ENCODE peak calls at places on chromosomes 13 and 19, in five cellular contexts. L is HCT116, K is AG04450, P is lower leg skin, W is heart left ventricle. V is an unnamed sample.

GRCh38 chr13:27956576-27957300 is 12.4 kb downstream of the CDX2 start:
- DNase-seq in P (no peak), K (no peak), W (no peak), L (no peak), V (no peak)

GRCh38 chr13:59906413-59907027 is 257.2 kb downstream of the DIAPH3 start:
- DNase-seq in K (peak), W (no peak), P (no peak), L (peak), V (no peak)

GRCh38 chr13:44142911-44143665 is 230.5 kb upstream of the SERP2 start:
- DNase-seq in P (no peak), K (no peak), L (peak), W (no peak), V (no peak)

GRCh38 chr13:31947105-31947504 is 84.5 kb upstream of the FRY start:
- DNase-seq in L (no peak), P (no peak), K (no peak), W (no peak), V (no peak)

GRCh38 chr19:43777163-43777700 is 3.5 kb downstream of the KCNN4 start:
- DNase-seq in K (no peak), L (no peak), W (peak), P (no peak), V (no peak)

GRCh38 chr19:46471116-46471733 is at the start of gene PNMA8A:
- DNase-seq in K (no peak), L (no peak), W (peak), P (no peak), V (peak)

GRCh38 chr19:50333737-50334617 is 4.8 kb upstream of the KCNC3 start:
- DNase-seq in P (no peak), W (peak), L (no peak), K (peak), V (peak)

GRCh38 chr13:44842158-44842557 is 147.1 kb downstream of the NUFIP1 start:
- DNase-seq in W (no peak), L (no peak), K (no peak), P (no peak), V (no peak)

GRCh38 chr19:6556043-6556449 is 25.2 kb downstream of the TNFSF9 start:
- DNase-seq in L (no peak), P (no peak), K (no peak), W (no peak), V (no peak)

GRCh38 chr19:9906475-9907087 is 29.7 kb downstream of the OLFM2 start:
- DNase-seq in L (no peak), P (no peak), W (no peak), K (no peak), V (no peak)

GRCh38 chr13:44396963-44397580 is 23.4 kb downstream of the SERP2 start:
- DNase-seq in K (no peak), L (no peak), P (no peak), W (peak), V (no peak)

GRCh38 chr19:52778811-52779210 is 7.8 kb downstream of the ZNF600 start:
- DNase-seq in P (no peak), W (no peak), L (no peak), K (no peak), V (no peak)

GRCh38 chr19:38385804-38386257 is 2.0 kb downstream of the GGN start:
- DNase-seq in K (no peak), P (no peak), L (no peak), W (no peak), V (peak)

GRCh38 chr13:71290963-71291937 is 575.8 kb downstream of the DACH1 start:
- DNase-seq in L (no peak), P (peak), W (peak), K (no peak), V (peak)

GRCh38 chr13:110748271-110748670 is 34.8 kb downstream of the ING1 start:
- DNase-seq in P (no peak), W (no peak), L (no peak), K (no peak), V (no peak)

GRCh38 chr19:51607920-51608562 is 22.2 kb downstream of the SIGLEC5 start:
- DNase-seq in W (peak), L (peak), P (peak), K (peak), V (peak)

GRCh38 chr13:114203536-114203935 is 24.5 kb downstream of the CFAP97D2 start:
- DNase-seq in K (no peak), L (no peak), W (no peak), P (no peak), V (no peak)

GRCh38 chr19:45560686-45561085 is 23.9 kb downstream of the OPA3 start:
- DNase-seq in P (no peak), W (no peak), L (no peak), K (no peak), V (no peak)

GRCh38 chr19:38870612-38871011 is 7.5 kb downstream of the RINL start:
- DNase-seq in L (no peak), K (no peak), P (no peak), W (no peak), V (no peak)

GRCh38 chr13:110306960-110307696 is at the start of the genes COL4A1 and COL4A2:
- DNase-seq in K (no peak), W (peak), L (no peak), P (peak), V (peak)

GRCh38 chr13:110553417-110553816 is 8.1 kb downstream of the RAB20 start:
- DNase-seq in W (no peak), K (no peak), P (no peak), L (no peak), V (no peak)

GRCh38 chr13:51420681-51421476 is 32.0 kb downstream of the INTS6 start:
- DNase-seq in L (no peak), P (no peak), K (no peak), W (no peak), V (no peak)

GRCh38 chr13:39777527-39778061 is 122.1 kb downstream of the COG6 start:
- DNase-seq in W (no peak), K (peak), L (peak), P (no peak), V (no peak)

GRCh38 chr13:21326155-21327030 is 132.7 kb downstream of the ZDHHC20 start:
- DNase-seq in L (no peak), P (no peak), W (no peak), K (peak), V (no peak)

GRCh38 chr19:46624958-46625661 is at the start of gene PTGIR:
- DNase-seq in W (peak), P (peak), K (no peak), L (no peak), V (no peak)

GRCh38 chr13:34161829-34162544 is 344.0 kb downstream of the RFC3 start:
- DNase-seq in K (peak), L (no peak), P (no peak), W (no peak), V (no peak)

GRCh38 chr13:21076265-21076653 is 14.9 kb upstream of the LATS2 start:
- DNase-seq in L (no peak), W (no peak), K (no peak), P (no peak), V (no peak)

GRCh38 chr13:98564204-98564603 is 12.7 kb downstream of the STK24 start:
- DNase-seq in W (no peak), L (no peak), K (no peak), P (no peak), V (no peak)

GRCh38 chr19:3398114-3398899 is 31.9 kb downstream of the NFIC start:
- DNase-seq in P (peak), L (no peak), K (no peak), W (peak), V (peak)

DNA sequence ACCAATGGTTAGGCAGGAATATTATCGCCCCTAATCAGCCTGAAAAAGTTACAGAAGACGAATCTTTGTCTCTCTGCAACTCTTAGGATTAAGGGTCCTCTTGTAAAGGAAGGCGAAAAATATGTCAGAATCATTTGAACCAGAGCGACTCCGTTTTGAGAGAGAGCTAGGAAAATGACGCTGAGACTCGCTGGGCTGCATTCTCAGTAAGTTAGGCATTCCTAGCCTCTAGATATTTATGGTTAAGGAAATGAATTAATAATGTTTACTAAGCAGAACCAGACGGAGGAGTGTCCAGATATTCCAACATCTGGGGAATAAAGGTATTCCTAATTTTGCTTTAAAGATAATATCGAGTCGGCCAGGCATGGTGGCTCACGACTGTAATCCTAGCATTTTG is 755 bp upstream of the ZNF726 start:
- DNase-seq in K (no peak), L (no peak), P (no peak), W (no peak), V (no peak)
- H3K4me3 ChIP-seq in K (no peak), L (no peak), P (no peak), W (peak), V (no peak)

DNA sequence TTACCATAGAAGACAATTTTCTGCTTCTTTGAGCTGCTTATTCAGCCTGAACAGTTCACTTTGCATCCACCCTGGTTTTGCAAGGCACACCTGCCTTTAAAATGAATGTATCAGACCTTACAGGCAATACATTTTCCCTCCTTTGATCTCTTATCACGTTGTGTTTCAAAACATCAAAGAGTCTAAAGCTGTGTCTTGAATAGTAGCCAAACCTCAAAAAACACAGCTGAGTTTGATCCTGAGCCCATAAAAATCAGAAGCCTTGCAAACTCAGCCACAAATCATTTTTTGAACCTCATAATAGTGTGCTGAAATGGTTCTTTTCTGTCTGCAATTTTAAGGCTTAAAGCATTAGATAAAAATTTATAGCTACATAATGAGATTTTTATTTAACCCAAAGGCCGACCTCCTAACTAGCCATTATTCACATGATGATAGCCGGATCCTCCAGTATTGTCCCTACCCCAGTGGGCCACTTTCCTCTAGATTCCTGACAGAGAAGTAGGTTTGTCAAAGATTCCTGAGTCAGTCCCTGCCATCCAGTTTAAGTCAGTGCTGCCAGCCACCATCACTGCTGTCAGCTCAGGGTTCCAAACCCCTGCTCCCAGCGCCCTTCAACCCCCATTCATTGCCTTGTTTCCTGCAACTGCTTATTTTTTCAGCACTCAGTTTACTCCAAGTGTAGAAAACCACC is 71.8 kb downstream of the CAB39L start:
- DNase-seq in K (no peak), W (no peak), P (no peak), L (no peak), V (no peak)
- H3K4me3 ChIP-seq in K (no peak), W (no peak), P (no peak), L (no peak), V (no peak)

DNA sequence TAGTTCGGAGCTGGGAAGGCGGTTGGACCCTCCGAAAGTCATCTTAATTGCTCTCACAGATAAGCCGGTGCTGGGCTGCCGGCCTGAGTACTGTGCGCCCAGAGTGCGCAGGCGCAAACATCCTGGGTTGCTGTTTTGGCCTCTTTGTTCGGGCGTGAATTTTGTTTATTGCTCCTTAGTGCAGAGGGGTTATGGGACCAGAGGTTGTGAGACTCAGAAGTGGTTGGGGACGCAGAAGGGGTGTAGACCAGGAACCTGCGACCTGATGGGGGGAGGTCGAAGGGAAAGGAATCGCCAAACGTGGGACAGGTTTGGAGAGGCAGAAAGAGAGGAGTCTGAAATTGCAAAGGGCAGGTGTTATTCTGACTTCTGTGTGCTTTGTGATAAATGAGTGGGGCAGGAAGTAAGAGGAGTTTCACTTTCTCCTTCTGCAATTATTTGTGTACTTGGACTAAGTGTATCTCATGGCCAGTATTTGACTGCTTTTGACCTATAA is 607 bp upstream of the ZNF566 start:
- DNase-seq in W (peak), K (peak), P (no peak), L (no peak), V (no peak)
- H3K4me3 ChIP-seq in W (peak), K (peak), P (peak), L (peak), V (peak)

GRCh38 chr19:13872339-13872694 is 4.6 kb upstream of the NANOS3 start:
- DNase-seq in K (no peak), L (no peak), W (no peak), P (no peak), V (no peak)
- H3K4me3 ChIP-seq in K (no peak), L (peak), W (peak), P (no peak), V (no peak)

GRCh38 chr19:4538601-4538954 is 1.3 kb downstream of the LRG1 start:
- DNase-seq in K (no peak), W (no peak), P (no peak), L (no peak), V (peak)
- H3K4me3 ChIP-seq in K (no peak), W (no peak), P (no peak), L (no peak), V (no peak)

DNA sequence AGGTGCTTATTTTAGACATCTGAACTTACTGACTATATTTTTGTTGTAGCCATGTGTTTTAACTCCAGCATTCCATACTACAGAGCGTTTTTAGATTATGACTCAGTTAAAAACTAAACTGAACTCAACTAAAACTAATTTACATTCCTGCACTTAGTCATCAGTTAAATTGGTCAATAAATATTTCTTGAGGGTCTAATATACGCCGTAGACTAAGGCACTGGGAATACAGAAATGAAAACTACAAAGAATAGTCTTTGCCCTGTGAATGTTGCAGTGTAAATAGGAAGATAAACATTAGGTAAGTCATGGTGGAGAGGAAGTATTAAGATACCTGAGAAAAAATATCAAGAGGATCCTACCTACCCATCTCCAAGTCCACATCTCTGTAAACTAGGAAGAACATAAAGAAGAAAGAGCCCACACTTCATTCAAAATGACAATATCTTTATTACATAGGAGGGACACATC is 52.7 kb downstream of the MBNL2 start:
- DNase-seq in P (no peak), L (no peak), K (no peak), W (no peak), V (no peak)
- H3K4me3 ChIP-seq in P (no peak), L (no peak), K (no peak), W (no peak), V (no peak)

DNA sequence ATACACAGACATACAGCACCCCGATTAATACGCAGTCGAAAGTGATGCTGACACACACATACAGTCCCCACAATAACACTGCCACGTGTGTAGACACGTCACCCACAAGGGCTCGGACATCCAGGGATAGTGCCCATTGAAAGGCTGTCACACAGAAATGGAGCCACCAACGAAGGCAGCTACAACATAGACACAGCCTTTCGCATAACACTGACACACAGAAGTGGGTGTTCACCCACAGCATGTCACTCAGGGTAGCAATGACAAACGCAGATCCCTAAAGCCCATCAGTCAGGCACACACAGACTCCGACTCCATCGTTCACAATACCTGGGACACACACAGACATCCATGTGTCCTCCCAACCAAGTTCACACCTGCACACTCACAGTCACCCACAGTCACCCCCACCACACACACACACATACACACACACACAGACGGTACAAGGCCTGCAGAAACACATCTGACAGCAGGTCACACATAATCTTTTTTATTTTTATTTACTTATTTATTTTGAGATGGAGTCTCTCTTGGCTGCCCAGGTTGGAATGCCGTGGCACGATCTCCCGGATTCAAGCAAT is 10.4 kb upstream of the NANOS3 start:
- DNase-seq in L (no peak), W (no peak), K (no peak), P (no peak), V (no peak)
- H3K4me3 ChIP-seq in L (no peak), W (peak), K (peak), P (no peak), V (no peak)

DNA sequence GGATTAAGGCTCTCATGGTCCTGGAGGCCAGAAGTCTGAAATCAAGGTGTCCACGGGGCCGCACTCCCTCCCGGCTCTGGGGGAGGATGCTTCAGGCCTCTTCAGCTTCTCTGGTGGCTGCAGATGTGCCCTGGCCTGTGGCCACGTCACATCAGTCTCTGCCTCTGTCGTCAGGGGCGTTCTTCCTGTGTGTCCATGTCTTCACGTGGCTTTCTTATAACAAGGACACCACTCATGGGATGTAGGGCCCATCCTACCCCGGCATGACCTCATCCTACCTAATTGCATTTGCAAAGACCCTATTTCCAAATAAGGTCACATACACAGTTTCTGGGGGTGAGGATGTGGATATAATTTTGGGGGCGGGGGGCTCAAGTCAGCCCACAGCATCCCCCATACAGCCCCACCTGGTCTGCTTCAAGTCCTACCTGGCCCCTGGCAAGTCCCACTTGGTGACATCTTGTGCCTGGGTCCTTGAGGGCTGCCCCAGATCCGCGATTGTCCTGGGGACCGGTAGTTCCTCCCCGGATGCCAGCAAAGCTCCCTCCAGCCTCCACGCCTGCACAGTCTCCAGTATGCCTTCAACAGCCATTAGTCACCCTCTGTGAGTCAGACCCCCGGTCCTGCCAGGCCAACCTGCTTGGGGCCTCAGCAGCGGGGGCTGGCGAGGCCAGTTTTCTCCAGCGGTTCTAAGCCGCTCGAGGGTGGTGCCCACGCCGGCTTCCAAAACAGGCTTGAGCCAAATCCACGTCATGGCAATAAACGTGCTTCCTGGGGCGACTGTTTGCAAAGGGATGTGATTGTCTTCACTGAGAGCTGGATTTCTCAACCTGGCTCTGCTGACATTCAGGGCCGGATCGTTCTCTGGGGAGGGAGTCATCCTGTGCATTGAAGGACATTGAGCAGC is 32.2 kb downstream of the MYO9B start:
- DNase-seq in W (peak), K (peak), L (peak), P (peak), V (peak)
- H3K4me3 ChIP-seq in W (peak), K (peak), L (peak), P (no peak), V (no peak)

DNA sequence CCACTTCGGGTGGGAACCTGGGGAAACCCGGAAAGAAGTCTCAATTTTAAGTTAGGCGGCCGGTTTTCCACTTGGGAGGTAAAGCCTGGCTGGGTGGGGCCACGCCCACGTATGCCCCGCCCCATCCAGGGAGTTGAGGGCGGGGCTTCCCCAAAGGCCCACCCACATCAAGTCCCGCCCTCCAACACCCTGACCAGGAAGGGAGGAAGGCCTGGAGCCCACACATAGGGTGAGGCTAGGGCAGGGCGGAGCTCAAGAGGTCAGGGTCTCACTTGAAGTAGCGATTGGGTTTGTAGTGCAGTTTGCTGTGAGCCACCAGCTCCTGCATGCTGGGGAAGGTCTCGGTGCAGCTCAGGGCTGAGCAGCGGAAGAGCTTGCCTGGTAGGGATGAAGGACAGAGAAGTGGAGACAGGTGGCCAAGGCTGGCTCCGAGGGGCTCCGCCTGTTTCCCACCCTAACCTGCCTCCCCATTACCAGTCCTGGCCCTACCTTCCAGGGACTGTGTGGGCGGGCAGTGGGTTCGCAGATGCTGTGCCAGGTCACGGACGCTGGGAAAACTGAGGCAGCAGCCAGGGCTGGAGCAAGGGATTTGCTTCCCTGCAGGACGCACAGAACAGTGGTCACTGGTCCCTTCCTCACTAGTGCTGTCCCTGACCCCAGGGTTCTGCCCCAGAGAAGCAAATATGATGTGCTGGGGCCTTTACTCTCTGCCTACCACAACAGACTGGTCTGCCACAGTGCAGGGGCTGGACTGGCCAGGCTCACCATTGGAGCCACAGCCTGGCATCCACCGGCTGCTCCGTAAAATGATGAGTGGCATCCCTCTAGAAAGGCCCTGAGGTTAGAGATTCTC is 1.6 kb downstream of the ZNF414 start:
- DNase-seq in W (no peak), P (no peak), L (peak), K (no peak), V (peak)
- H3K4me3 ChIP-seq in W (no peak), P (no peak), L (peak), K (no peak), V (no peak)

V was measured in pancreas.